ENCODE peak calls at places on chromosomes 5 and 9, in six cellular contexts. One of them, this sample, is unnamed.

GRCh38 chr5:163809480-163809879 is 304.1 kb downstream of the MAT2B start:
- DNase-seq in globus pallidus: no peak
- DNase-seq in CD8-positive, alpha-beta T cell: no peak
- DNase-seq in Right ventricle myocardium superior: no peak
- DNase-seq in stimulated activated CD4-positive, alpha-beta T cell treated with anti-CD3 and anti-CD28 coated beads, Interleukin-4, amount 100 ng/mL, for 24 hours: no peak
- DNase-seq in cardiac septum: no peak
- DNase-seq in this sample: no peak

GRCh38 chr5:61292130-61292672 is 39.9 kb upstream of the ZSWIM6 start:
- DNase-seq in globus pallidus: no peak
- DNase-seq in CD8-positive, alpha-beta T cell: no peak
- DNase-seq in Right ventricle myocardium superior: no peak
- DNase-seq in stimulated activated CD4-positive, alpha-beta T cell treated with anti-CD3 and anti-CD28 coated beads, Interleukin-4, amount 100 ng/mL, for 24 hours: no peak
- DNase-seq in cardiac septum: no peak
- DNase-seq in this sample: no peak

GRCh38 chr9:89810434-89810833 is 205.6 kb downstream of the GADD45G start:
- DNase-seq in globus pallidus: no peak
- DNase-seq in CD8-positive, alpha-beta T cell: no peak
- DNase-seq in Right ventricle myocardium superior: no peak
- DNase-seq in stimulated activated CD4-positive, alpha-beta T cell treated with anti-CD3 and anti-CD28 coated beads, Interleukin-4, amount 100 ng/mL, for 24 hours: no peak
- DNase-seq in cardiac septum: no peak
- DNase-seq in this sample: no peak

GRCh38 chr5:172565455-172565854 is 75.6 kb upstream of the NEURL1B start:
- DNase-seq in globus pallidus: no peak
- DNase-seq in CD8-positive, alpha-beta T cell: no peak
- DNase-seq in Right ventricle myocardium superior: no peak
- DNase-seq in stimulated activated CD4-positive, alpha-beta T cell treated with anti-CD3 and anti-CD28 coated beads, Interleukin-4, amount 100 ng/mL, for 24 hours: no peak
- DNase-seq in cardiac septum: no peak
- DNase-seq in this sample: no peak

GRCh38 chr9:84652496-84653081 is 16.9 kb upstream of the NTRK2 start:
- DNase-seq in globus pallidus: peak; percentile 26
- DNase-seq in CD8-positive, alpha-beta T cell: no peak
- DNase-seq in Right ventricle myocardium superior: no peak
- DNase-seq in stimulated activated CD4-positive, alpha-beta T cell treated with anti-CD3 and anti-CD28 coated beads, Interleukin-4, amount 100 ng/mL, for 24 hours: no peak
- DNase-seq in cardiac septum: no peak
- DNase-seq in this sample: no peak

GRCh38 chr9:93597871-93598646 is 21.7 kb downstream of the PHF2 start:
- DNase-seq in globus pallidus: no peak
- DNase-seq in CD8-positive, alpha-beta T cell: no peak
- DNase-seq in Right ventricle myocardium superior: no peak
- DNase-seq in stimulated activated CD4-positive, alpha-beta T cell treated with anti-CD3 and anti-CD28 coated beads, Interleukin-4, amount 100 ng/mL, for 24 hours: no peak
- DNase-seq in cardiac septum: no peak
- DNase-seq in this sample: no peak

GRCh38 chr5:132195727-132196126 is 31.9 kb downstream of the P4HA2 start:
- DNase-seq in globus pallidus: no peak
- DNase-seq in CD8-positive, alpha-beta T cell: no peak
- DNase-seq in Right ventricle myocardium superior: no peak
- DNase-seq in stimulated activated CD4-positive, alpha-beta T cell treated with anti-CD3 and anti-CD28 coated beads, Interleukin-4, amount 100 ng/mL, for 24 hours: no peak
- DNase-seq in cardiac septum: no peak
- DNase-seq in this sample: no peak

GRCh38 chr9:108668191-108668940 is 187.4 kb downstream of the ACTL7B start:
- DNase-seq in globus pallidus: no peak
- DNase-seq in CD8-positive, alpha-beta T cell: no peak
- DNase-seq in Right ventricle myocardium superior: no peak
- DNase-seq in stimulated activated CD4-positive, alpha-beta T cell treated with anti-CD3 and anti-CD28 coated beads, Interleukin-4, amount 100 ng/mL, for 24 hours: no peak
- DNase-seq in cardiac septum: no peak
- DNase-seq in this sample: no peak

GRCh38 chr5:56534102-56534501 is 281.2 kb upstream of the MAP3K1 start:
- DNase-seq in globus pallidus: no peak
- DNase-seq in CD8-positive, alpha-beta T cell: no peak
- DNase-seq in Right ventricle myocardium superior: no peak
- DNase-seq in stimulated activated CD4-positive, alpha-beta T cell treated with anti-CD3 and anti-CD28 coated beads, Interleukin-4, amount 100 ng/mL, for 24 hours: peak; percentile 22
- DNase-seq in cardiac septum: no peak
- DNase-seq in this sample: peak; percentile 17

This sample was measured in activated naive CD4-positive, alpha-beta T cell treated with Interleukin-2 at 50 U/mL for 16 hours.